ENCODE peak calls at places on chromosomes 1 and 21, in nine cellular contexts. R is NCI-H2081; N is activated CD8-positive, alpha-beta T cell treated with anti-CD3 and anti-CD28 coated beads, Interleukin-2, amount 10 ng/mL, durations not matched to agents 7 days and 5 days; P is stimulated activated naive CD4-positive, alpha-beta T cell; G is T-helper 1 cell; T is stimulated activated CD4-positive, alpha-beta T cell treated with anti-CD3 and anti-CD28 coated beads, Interleukin-4, amount 100 ng/mL, for 24 hours; A is LHCN-M2; W is HTR-8/SVneo; H is AG04450. U is an unnamed sample.

GRCh38 chr1:66852870-66853269 is 51.8 kb upstream of the INSL5 start:
- DNase-seq in R (no peak), N (no peak), P (no peak), G (no peak), T (no peak), A (no peak), W (no peak), H (no peak), U (no peak)

GRCh38 chr1:111565957-111566356 is 53.6 kb upstream of the RAP1A start:
- DNase-seq in R (no peak), N (no peak), P (no peak), G (no peak), T (no peak), A (no peak), W (no peak), H (no peak), U (no peak)

GRCh38 chr21:37717534-37717933 is 198.7 kb downstream of the KCNJ6 start:
- DNase-seq in R (no peak), N (no peak), P (no peak), G (no peak), T (no peak), A (no peak), W (no peak), H (no peak), U (no peak)

GRCh38 chr1:56904706-56905105 is 50.1 kb downstream of the C8A start:
- DNase-seq in R (no peak), N (no peak), P (no peak), G (no peak), T (no peak), A (no peak), W (no peak), H (no peak), U (no peak)

GRCh38 chr1:9717193-9718005 is 65.9 kb downstream of the PIK3CD start:
- DNase-seq in R (no peak), N (peak; percentile 98), P (peak; percentile 75), G (peak; percentile 81), T (peak; percentile 85), A (no peak), W (no peak), H (no peak), U (peak; percentile 84)

GRCh38 chr21:17858764-17859163 is 39.6 kb upstream of the C21orf91 start:
- DNase-seq in R (no peak), N (no peak), P (no peak), G (no peak), T (no peak), A (no peak), W (no peak), H (no peak), U (no peak)

GRCh38 chr1:2076826-2077225 is 26.6 kb downstream of the PRKCZ start:
- DNase-seq in R (no peak), N (no peak), P (no peak), G (no peak), T (no peak), A (no peak), W (no peak), H (no peak), U (no peak)

GRCh38 chr21:37800122-37800455 is 116.2 kb downstream of the KCNJ6 start:
- DNase-seq in R (no peak), N (no peak), P (no peak), G (no peak), T (no peak), A (peak; percentile 73), W (no peak), H (no peak), U (no peak)

GRCh38 chr1:219771039-219771438 is 157.3 kb downstream of the SLC30A10 start:
- DNase-seq in R (no peak), N (no peak), P (no peak), G (no peak), T (no peak), A (peak; percentile 81), W (peak; percentile 59), H (peak; percentile 91), U (no peak)

GRCh38 chr1:162081316-162081715 is 11.8 kb downstream of the NOS1AP start:
- DNase-seq in R (no peak), N (no peak), P (no peak), G (no peak), T (no peak), A (peak; percentile 22), W (no peak), H (no peak), U (no peak)

GRCh38 chr1:58608297-58608696 is 31.2 kb upstream of the TACSTD2 start:
- DNase-seq in R (no peak), N (no peak), P (no peak), G (no peak), T (no peak), A (no peak), W (no peak), H (no peak), U (no peak)

GRCh38 chr21:41931041-41931451 is 22.8 kb downstream of the C2CD2 start:
- DNase-seq in R (no peak), N (no peak), P (no peak), G (no peak), T (no peak), A (no peak), W (no peak), H (no peak), U (no peak)

GRCh38 chr1:220925707-220926106 is 46.5 kb downstream of the HLX start:
- DNase-seq in R (no peak), N (no peak), P (no peak), G (no peak), T (no peak), A (no peak), W (no peak), H (no peak), U (no peak)

GRCh38 chr1:204152310-204153044 is 633 bp upstream of the ETNK2 start:
- DNase-seq in R (no peak), N (no peak), P (no peak), G (no peak), T (no peak), A (no peak), W (no peak), H (no peak), U (no peak)

GRCh38 chr1:53715478-53715877 is 23.5 kb downstream of the GLIS1 start:
- DNase-seq in R (no peak), N (peak; percentile 26), P (no peak), G (no peak), T (no peak), A (no peak), W (peak; percentile 36), H (no peak), U (no peak)

GRCh38 chr1:109148838-109149555 is 35.1 kb downstream of the ELAPOR1 start:
- DNase-seq in R (no peak), N (no peak), P (no peak), G (no peak), T (no peak), A (no peak), W (no peak), H (no peak), U (no peak)

GRCh38 chr1:152072311-152072710 is 16.6 kb downstream of the TCHHL1 start:
- DNase-seq in R (no peak), N (no peak), P (no peak), G (no peak), T (no peak), A (no peak), W (no peak), H (no peak), U (no peak)

GRCh38 chr1:12383786-12384185 is 154.0 kb downstream of the VPS13D start:
- DNase-seq in R (no peak), N (no peak), P (no peak), G (no peak), T (no peak), A (no peak), W (no peak), H (no peak), U (no peak)

GRCh38 chr1:155268630-155269029 is 4.7 kb downstream of the CLK2 start:
- DNase-seq in R (no peak), N (no peak), P (no peak), G (no peak), T (no peak), A (no peak), W (no peak), H (no peak), U (no peak)

GRCh38 chr1:8903908-8904650 is 25.6 kb upstream of the ENO1 start:
- DNase-seq in R (no peak), N (no peak), P (no peak), G (no peak), T (no peak), A (peak; percentile 91), W (peak; percentile 87), H (peak; percentile 89), U (no peak)

GRCh38 chr1:205396972-205397616 is 24.8 kb downstream of the LEMD1 start:
- DNase-seq in R (peak; percentile 85), N (peak; percentile 38), P (no peak), G (no peak), T (peak; percentile 10), A (peak; percentile 44), W (peak; percentile 69), H (no peak), U (peak; percentile 14)

GRCh38 chr1:61334718-61335589 is 252.6 kb downstream of the NFIA start:
- DNase-seq in R (peak; percentile 9), N (no peak), P (no peak), G (no peak), T (no peak), A (no peak), W (no peak), H (no peak), U (no peak)

GRCh38 chr1:36248250-36248894 is 24.1 kb downstream of the THRAP3 start:
- DNase-seq in R (no peak), N (no peak), P (no peak), G (no peak), T (no peak), A (peak; percentile 91), W (no peak), H (peak; percentile 50), U (no peak)

U was measured in T-cell.